ENCODE peak calls at places on chromosome 12, in nine cellular contexts. One of them, this sample, is unnamed.

GRCh38 chr12:80412343-80412953 is 31.6 kb upstream of the PTPRQ start:
- DNase-seq in GM12865: peak
- DNase-seq in mesothelial cell of epicardium: no peak
- DNase-seq in RWPE1: peak
- DNase-seq in OCI-LY7: peak
- DNase-seq in HFFc6: peak
- DNase-seq in A673: peak
- DNase-seq in neural crest cell: no peak
- DNase-seq in Calu3: peak
- DNase-seq in this sample: peak

GRCh38 chr12:127980585-127980984 is 286.4 kb upstream of the TMEM132C start:
- DNase-seq in neural crest cell: no peak
- DNase-seq in A673: no peak
- DNase-seq in GM12865: no peak
- DNase-seq in OCI-LY7: no peak
- DNase-seq in RWPE1: no peak
- DNase-seq in mesothelial cell of epicardium: no peak
- DNase-seq in HFFc6: no peak
- DNase-seq in Calu3: no peak
- DNase-seq in this sample: no peak

GRCh38 chr12:111932241-111932640 is 80.7 kb downstream of the TMEM116 start:
- DNase-seq in neural crest cell: no peak
- DNase-seq in mesothelial cell of epicardium: no peak
- DNase-seq in GM12865: no peak
- DNase-seq in Calu3: no peak
- DNase-seq in RWPE1: no peak
- DNase-seq in HFFc6: no peak
- DNase-seq in A673: no peak
- DNase-seq in OCI-LY7: no peak
- DNase-seq in this sample: no peak

GRCh38 chr12:110340706-110341105 is 59.7 kb downstream of the ATP2A2 start:
- DNase-seq in GM12865: no peak
- DNase-seq in neural crest cell: no peak
- DNase-seq in OCI-LY7: no peak
- DNase-seq in RWPE1: peak
- DNase-seq in Calu3: no peak
- DNase-seq in A673: no peak
- DNase-seq in HFFc6: no peak
- DNase-seq in mesothelial cell of epicardium: no peak
- DNase-seq in this sample: no peak

GRCh38 chr12:111607239-111607638 is 8.1 kb upstream of the ATXN2 start:
- DNase-seq in OCI-LY7: no peak
- DNase-seq in HFFc6: no peak
- DNase-seq in mesothelial cell of epicardium: no peak
- DNase-seq in RWPE1: no peak
- DNase-seq in Calu3: no peak
- DNase-seq in neural crest cell: no peak
- DNase-seq in GM12865: no peak
- DNase-seq in A673: no peak
- DNase-seq in this sample: no peak

GRCh38 chr12:78062781-78063180 is 232.1 kb downstream of the NAV3 start:
- DNase-seq in Calu3: peak
- DNase-seq in A673: peak
- DNase-seq in OCI-LY7: no peak
- DNase-seq in GM12865: no peak
- DNase-seq in HFFc6: peak
- DNase-seq in mesothelial cell of epicardium: no peak
- DNase-seq in neural crest cell: no peak
- DNase-seq in RWPE1: no peak
- DNase-seq in this sample: no peak

GRCh38 chr12:89346741-89347324 is 5.5 kb downstream of the DUSP6 start:
- DNase-seq in HFFc6: peak
- DNase-seq in A673: peak
- DNase-seq in mesothelial cell of epicardium: no peak
- DNase-seq in Calu3: peak
- DNase-seq in OCI-LY7: no peak
- DNase-seq in GM12865: no peak
- DNase-seq in RWPE1: peak
- DNase-seq in neural crest cell: no peak
- DNase-seq in this sample: no peak

GRCh38 chr12:100900808-100901207 is 106.2 kb downstream of the ANO4 start:
- DNase-seq in GM12865: no peak
- DNase-seq in A673: no peak
- DNase-seq in HFFc6: no peak
- DNase-seq in mesothelial cell of epicardium: no peak
- DNase-seq in neural crest cell: no peak
- DNase-seq in Calu3: no peak
- DNase-seq in RWPE1: no peak
- DNase-seq in OCI-LY7: no peak
- DNase-seq in this sample: no peak

GRCh38 chr12:53974084-53975018 is at the start of gene HOTAIR:
- DNase-seq in OCI-LY7: peak
- DNase-seq in neural crest cell: no peak
- DNase-seq in mesothelial cell of epicardium: no peak
- DNase-seq in GM12865: peak
- DNase-seq in A673: peak
- DNase-seq in HFFc6: no peak
- DNase-seq in Calu3: no peak
- DNase-seq in RWPE1: peak
- DNase-seq in this sample: no peak

GRCh38 chr12:2306012-2306411 is 253.2 kb downstream of the CACNA1C start:
- DNase-seq in Calu3: no peak
- DNase-seq in RWPE1: no peak
- DNase-seq in neural crest cell: no peak
- DNase-seq in A673: peak
- DNase-seq in OCI-LY7: peak
- DNase-seq in GM12865: peak
- DNase-seq in mesothelial cell of epicardium: no peak
- DNase-seq in HFFc6: no peak
- DNase-seq in this sample: no peak

GRCh38 chr12:47311514-47311913 is 231.8 kb upstream of the AMIGO2 start:
- DNase-seq in RWPE1: no peak
- DNase-seq in A673: no peak
- DNase-seq in Calu3: no peak
- DNase-seq in mesothelial cell of epicardium: no peak
- DNase-seq in neural crest cell: no peak
- DNase-seq in HFFc6: no peak
- DNase-seq in GM12865: no peak
- DNase-seq in OCI-LY7: no peak
- DNase-seq in this sample: no peak

GRCh38 chr12:55658635-55659391 is 22.1 kb downstream of the OR10P1 start:
- DNase-seq in RWPE1: no peak
- DNase-seq in OCI-LY7: no peak
- DNase-seq in HFFc6: no peak
- DNase-seq in Calu3: no peak
- DNase-seq in A673: no peak
- DNase-seq in mesothelial cell of epicardium: no peak
- DNase-seq in neural crest cell: no peak
- DNase-seq in GM12865: no peak
- DNase-seq in this sample: no peak

GRCh38 chr12:55657282-55657681 is 20.6 kb downstream of the OR10P1 start:
- DNase-seq in HFFc6: no peak
- DNase-seq in Calu3: no peak
- DNase-seq in neural crest cell: no peak
- DNase-seq in RWPE1: no peak
- DNase-seq in mesothelial cell of epicardium: no peak
- DNase-seq in A673: no peak
- DNase-seq in OCI-LY7: no peak
- DNase-seq in GM12865: no peak
- DNase-seq in this sample: no peak

GRCh38 chr12:55663391-55663790 is 26.7 kb downstream of the OR10P1 start:
- DNase-seq in OCI-LY7: no peak
- DNase-seq in neural crest cell: no peak
- DNase-seq in RWPE1: no peak
- DNase-seq in HFFc6: no peak
- DNase-seq in Calu3: no peak
- DNase-seq in GM12865: no peak
- DNase-seq in mesothelial cell of epicardium: no peak
- DNase-seq in A673: no peak
- DNase-seq in this sample: no peak

GRCh38 chr12:55658212-55658611 is 21.5 kb downstream of the OR10P1 start:
- DNase-seq in RWPE1: no peak
- DNase-seq in HFFc6: no peak
- DNase-seq in GM12865: no peak
- DNase-seq in OCI-LY7: no peak
- DNase-seq in neural crest cell: no peak
- DNase-seq in mesothelial cell of epicardium: no peak
- DNase-seq in Calu3: no peak
- DNase-seq in A673: no peak
- DNase-seq in this sample: no peak

DNA sequence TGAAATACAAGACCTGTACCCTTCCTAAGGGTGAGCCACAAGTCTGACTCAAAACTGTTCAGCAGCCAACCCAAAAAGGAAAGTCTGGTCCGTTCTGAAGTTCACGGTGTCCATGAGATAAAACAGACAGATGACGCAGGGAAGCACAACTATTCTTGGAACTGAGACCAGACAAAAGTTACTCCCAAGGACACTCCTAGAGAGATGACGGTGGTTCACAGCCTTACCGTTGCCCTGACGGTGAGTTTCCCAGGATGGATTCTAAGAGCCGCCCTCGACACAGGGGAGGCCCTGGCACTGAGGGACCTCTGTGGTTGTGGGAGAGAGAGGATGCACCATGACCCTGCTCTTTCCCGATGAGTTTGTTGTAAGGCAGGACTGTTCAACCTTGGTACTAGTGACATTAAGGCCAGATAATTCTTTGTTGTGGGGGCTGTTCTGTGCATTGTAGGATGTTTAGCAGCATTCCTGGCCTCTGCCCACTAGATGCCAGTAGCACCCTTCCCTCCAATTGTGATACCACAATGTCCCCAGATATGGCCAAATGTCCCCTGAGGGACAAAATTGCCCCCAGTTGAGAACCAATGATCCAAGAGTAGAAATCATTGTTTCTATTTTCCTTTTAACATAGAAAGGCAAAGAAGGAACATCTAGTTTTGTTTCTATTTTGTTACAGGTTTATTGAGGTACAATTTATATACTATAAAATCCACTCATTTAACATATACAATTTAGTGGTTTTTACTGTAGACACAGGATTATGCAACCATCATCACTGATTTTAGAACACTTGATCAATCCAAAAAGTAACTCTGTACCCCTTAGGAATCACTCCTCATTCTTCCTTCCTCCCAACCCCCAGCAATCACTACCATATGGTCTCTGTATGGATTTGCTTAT is 23.0 kb downstream of the OR10P1 start:
- DNase-seq in Calu3: peak
- DNase-seq in HFFc6: no peak
- DNase-seq in mesothelial cell of epicardium: no peak
- DNase-seq in OCI-LY7: peak
- DNase-seq in RWPE1: no peak
- DNase-seq in neural crest cell: no peak
- DNase-seq in GM12865: peak
- DNase-seq in A673: peak
- DNase-seq in this sample: no peak
- TF ChIP-seq CTCF in Calu3: peak
- TF ChIP-seq CTCF in HFFc6: peak
- TF ChIP-seq CTCF in mesothelial cell of epicardium: no peak
- TF ChIP-seq CTCF in OCI-LY7: peak
- TF ChIP-seq CTCF in RWPE1: peak
- TF ChIP-seq CTCF in neural crest cell: peak
- TF ChIP-seq CTCF in GM12865: peak
- TF ChIP-seq CTCF in A673: peak
- TF ChIP-seq CTCF in this sample: peak

DNA sequence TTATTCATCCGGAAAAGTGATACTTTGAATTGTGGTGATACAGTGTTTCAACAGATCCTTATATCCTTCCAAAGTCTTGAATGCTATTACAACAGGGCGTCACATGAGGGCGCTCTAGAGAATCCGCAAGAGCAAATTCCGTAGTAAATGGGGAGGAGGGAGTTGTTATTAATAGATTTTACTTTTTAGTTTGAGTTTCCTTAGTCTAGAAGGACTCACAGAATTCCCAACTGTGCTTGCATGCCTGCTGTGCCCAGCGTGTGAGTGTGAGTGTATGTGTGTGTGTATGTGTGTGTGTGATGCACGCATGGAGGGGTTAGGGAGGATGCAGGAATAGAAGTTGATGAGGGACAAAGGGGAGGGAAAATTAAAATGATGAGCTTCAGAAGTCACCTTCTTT is 375.3 kb downstream of the C12orf75 start:
- DNase-seq in Calu3: peak
- DNase-seq in A673: peak
- DNase-seq in RWPE1: peak
- DNase-seq in HFFc6: peak
- DNase-seq in neural crest cell: peak
- DNase-seq in mesothelial cell of epicardium: peak
- DNase-seq in GM12865: peak
- DNase-seq in OCI-LY7: peak
- DNase-seq in this sample: peak
- TF ChIP-seq CTCF in Calu3: peak
- TF ChIP-seq CTCF in A673: peak
- TF ChIP-seq CTCF in RWPE1: peak
- TF ChIP-seq CTCF in HFFc6: peak
- TF ChIP-seq CTCF in neural crest cell: peak
- TF ChIP-seq CTCF in mesothelial cell of epicardium: peak
- TF ChIP-seq CTCF in GM12865: peak
- TF ChIP-seq CTCF in OCI-LY7: peak
- TF ChIP-seq CTCF in this sample: peak

GRCh38 chr12:106108187-106108816 is 30.5 kb downstream of the NUAK1 start:
- DNase-seq in RWPE1: no peak
- DNase-seq in neural crest cell: peak
- DNase-seq in OCI-LY7: no peak
- DNase-seq in A673: no peak
- DNase-seq in GM12865: no peak
- DNase-seq in mesothelial cell of epicardium: no peak
- DNase-seq in HFFc6: no peak
- DNase-seq in Calu3: no peak
- DNase-seq in this sample: no peak
- TF ChIP-seq CTCF in RWPE1: no peak
- TF ChIP-seq CTCF in neural crest cell: no peak
- TF ChIP-seq CTCF in OCI-LY7: no peak
- TF ChIP-seq CTCF in A673: no peak
- TF ChIP-seq CTCF in GM12865: no peak
- TF ChIP-seq CTCF in mesothelial cell of epicardium: no peak
- TF ChIP-seq CTCF in HFFc6: peak
- TF ChIP-seq CTCF in Calu3: no peak
- TF ChIP-seq CTCF in this sample: no peak

DNA sequence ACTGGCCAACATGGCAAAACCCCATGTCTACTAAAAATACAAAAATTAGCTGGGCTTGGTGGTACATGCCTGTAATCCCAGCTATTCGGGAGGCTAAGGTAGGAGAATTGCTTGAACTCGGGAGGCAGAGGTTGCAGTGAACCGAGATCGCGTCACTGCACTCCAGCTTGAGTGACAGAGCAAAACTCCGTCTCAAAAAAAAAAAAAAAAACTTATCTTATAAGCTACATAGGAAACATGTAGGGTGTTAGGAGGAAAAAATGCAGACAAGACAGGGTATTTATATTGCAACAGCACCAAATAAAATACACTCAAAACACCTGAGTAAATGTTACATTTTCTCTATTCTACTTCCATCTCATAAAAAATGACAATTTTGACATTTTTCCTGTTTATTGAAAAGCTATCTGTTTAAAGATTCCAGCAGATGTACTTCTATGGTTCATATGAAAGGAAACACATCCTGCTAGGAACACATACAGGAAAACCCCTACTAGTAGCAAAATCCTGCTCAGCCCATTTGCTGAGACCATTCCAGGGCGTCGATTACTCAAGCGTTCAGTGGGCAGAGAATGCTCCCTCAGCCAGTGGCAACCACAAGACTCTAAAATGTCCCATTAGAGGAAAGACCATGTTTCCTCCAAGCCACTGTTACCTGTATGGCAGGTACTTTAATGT is 19.7 kb downstream of the CORO1C start:
- DNase-seq in HFFc6: no peak
- DNase-seq in A673: no peak
- DNase-seq in OCI-LY7: no peak
- DNase-seq in GM12865: no peak
- DNase-seq in Calu3: no peak
- DNase-seq in RWPE1: no peak
- DNase-seq in mesothelial cell of epicardium: no peak
- DNase-seq in neural crest cell: no peak
- DNase-seq in this sample: no peak
- TF ChIP-seq CTCF in HFFc6: no peak
- TF ChIP-seq CTCF in A673: no peak
- TF ChIP-seq CTCF in OCI-LY7: no peak
- TF ChIP-seq CTCF in GM12865: no peak
- TF ChIP-seq CTCF in Calu3: no peak
- TF ChIP-seq CTCF in RWPE1: no peak
- TF ChIP-seq CTCF in mesothelial cell of epicardium: no peak
- TF ChIP-seq CTCF in neural crest cell: no peak
- TF ChIP-seq CTCF in this sample: no peak